ENCODE peak calls at places on chromosomes 11 and 22, in eight cellular contexts. Q, U, P, Y, Z, T, B and X are unnamed samples.

GRCh38 chr22:40636380-40637180 is at the start of gene MRTFA:
- DNase-seq in Q (peak; percentile 94), U (peak; percentile 95), P (peak; percentile 100), Y (peak; percentile 97), Z (peak; percentile 100), T (peak; percentile 96), B (peak; percentile 99), X (peak; percentile 99)

GRCh38 chr22:49017769-49018330 is 809.8 kb downstream of the BRD1 start:
- DNase-seq in Q (no peak), U (no peak), P (no peak), Y (no peak), Z (no peak), T (no peak), B (no peak), X (no peak)

GRCh38 chr22:25729595-25729994 is 12.4 kb upstream of the MYO18B start:
- DNase-seq in Q (no peak), U (no peak), P (no peak), Y (no peak), Z (no peak), T (no peak), B (no peak), X (no peak)

GRCh38 chr11:77171885-77172665 is 44.0 kb downstream of the MYO7A start:
- DNase-seq in Q (no peak), U (no peak), P (no peak), Y (no peak), Z (no peak), T (no peak), B (no peak), X (no peak)

GRCh38 chr22:27989758-27990450 is 70.8 kb upstream of the PITPNB start:
- DNase-seq in Q (no peak), U (no peak), P (no peak), Y (no peak), Z (no peak), T (no peak), B (no peak), X (no peak)

GRCh38 chr11:23314162-23314561 is 453.9 kb upstream of the CCDC179 start:
- DNase-seq in Q (no peak), U (no peak), P (no peak), Y (no peak), Z (no peak), T (no peak), B (no peak), X (no peak)

GRCh38 chr22:39110631-39111561 is 13.9 kb downstream of the APOBEC3H start:
- DNase-seq in Q (no peak), U (no peak), P (no peak), Y (no peak), Z (no peak), T (peak; percentile 12), B (no peak), X (no peak)

GRCh38 chr22:19109198-19110063 is 12.8 kb downstream of the DGCR2 start:
- DNase-seq in Q (peak; percentile 69), U (no peak), P (no peak), Y (no peak), Z (peak; percentile 82), T (peak; percentile 68), B (no peak), X (no peak)

GRCh38 chr22:38317995-38318715 is 922 bp upstream of the CSNK1E start:
- DNase-seq in Q (no peak), U (peak; percentile 92), P (no peak), Y (no peak), Z (peak; percentile 96), T (no peak), B (peak; percentile 84), X (no peak)

GRCh38 chr11:46279393-46280099 is 2.1 kb downstream of the CREB3L1 start:
- DNase-seq in Q (no peak), U (peak; percentile 74), P (peak; percentile 79), Y (no peak), Z (peak; percentile 70), T (no peak), B (peak; percentile 69), X (no peak)